ENCODE peak calls at places on chromosomes 12 and 14, in eight cellular contexts. I is mesothelial cell of epicardium, K is pancreas, Y is A549, X is cardiac muscle cell, J is upper lobe of left lung, E is spleen, U is omental fat pad. N is an unnamed sample.
A peak's percentile ranks its signal among the peaks of the same experiment; 100 is the strongest.

GRCh38 chr14:33996450-33996849 is 45.6 kb upstream of the EGLN3 start:
- DNase-seq in U (no peak), I (no peak), X (no peak), J (no peak), K (no peak), E (no peak), Y (no peak), N (no peak)

GRCh38 chr12:13241833-13242232 is 45.3 kb downstream of the EMP1 start:
- DNase-seq in U (no peak), J (no peak), Y (no peak), X (no peak), E (no peak), K (no peak), I (no peak), N (no peak)

GRCh38 chr14:23555533-23555881 is 564 bp upstream of the THTPA start:
- DNase-seq in K (no peak), I (no peak), X (no peak), E (no peak), Y (no peak), J (no peak), U (no peak), N (no peak)

GRCh38 chr12:120249266-120249874 is 16.2 kb downstream of the PXN start:
- DNase-seq in U (no peak), E (no peak), K (no peak), J (peak; percentile 63), X (no peak), I (no peak), Y (no peak), N (no peak)

GRCh38 chr12:3116106-3116898 is 39.1 kb downstream of the TSPAN9 start:
- DNase-seq in U (no peak), I (no peak), E (no peak), K (no peak), Y (no peak), J (no peak), X (no peak), N (no peak)

GRCh38 chr12:108914031-108914630 is 34.2 kb downstream of the DAO start:
- DNase-seq in K (no peak), Y (no peak), I (no peak), E (no peak), X (peak; percentile 69), U (peak; percentile 27), J (no peak), N (no peak)

GRCh38 chr12:117582135-117582784 is 220.8 kb upstream of the NOS1 start:
- DNase-seq in Y (no peak), E (no peak), U (no peak), K (no peak), I (no peak), X (no peak), J (no peak), N (no peak)

GRCh38 chr12:48601013-48601756 is 31.3 kb upstream of the LALBA start:
- DNase-seq in X (peak; percentile 15), U (no peak), I (no peak), E (no peak), J (no peak), K (no peak), Y (no peak), N (no peak)

GRCh38 chr12:45050751-45051489 is at the start of gene DBX2:
- DNase-seq in K (no peak), I (no peak), Y (no peak), X (peak; percentile 9), J (no peak), E (no peak), U (no peak), N (peak; percentile 21)

GRCh38 chr14:76498536-76498935 is 122.6 kb downstream of the ESRRB start:
- DNase-seq in J (no peak), K (no peak), I (no peak), X (no peak), E (peak; percentile 46), U (no peak), Y (no peak), N (no peak)

GRCh38 chr14:63345826-63346225 is 27.1 kb upstream of the GPHB5 start:
- DNase-seq in U (no peak), E (no peak), Y (no peak), K (no peak), X (no peak), J (no peak), I (no peak), N (no peak)

GRCh38 chr14:74865156-74865555 is 10.8 kb downstream of the PROX2 start:
- DNase-seq in E (no peak), I (no peak), U (no peak), Y (no peak), K (no peak), X (no peak), J (no peak), N (no peak)

GRCh38 chr12:115046805-115047204 is 362.8 kb upstream of the TBX3 start:
- DNase-seq in Y (no peak), E (no peak), X (no peak), K (no peak), J (no peak), U (no peak), I (no peak), N (no peak)

GRCh38 chr14:90755661-90756304 is 60.4 kb downstream of the TTC7B start:
- DNase-seq in Y (no peak), U (no peak), K (no peak), X (no peak), I (no peak), E (no peak), J (no peak), N (no peak)

GRCh38 chr12:48119078-48119833 is at the start of gene PFKM:
- DNase-seq in Y (peak; percentile 93), X (peak; percentile 95), J (peak; percentile 89), E (peak; percentile 82), I (peak; percentile 55), K (peak; percentile 70), U (peak; percentile 29), N (peak; percentile 64)

GRCh38 chr12:53115891-53116675 is 12.8 kb downstream of the SOAT2 start:
- DNase-seq in X (no peak), K (no peak), Y (no peak), U (no peak), I (no peak), J (no peak), E (no peak), N (no peak)

GRCh38 chr12:27243804-27244679 is at the start of gene STK38L:
- DNase-seq in E (peak; percentile 100), I (peak; percentile 97), U (peak; percentile 88), J (peak; percentile 98), X (peak; percentile 98), K (peak; percentile 99), Y (peak; percentile 87), N (peak; percentile 99)
- TF ChIP-seq CTCF in E (peak; percentile 37), I (no peak), U (no peak), J (no peak), X (peak; percentile 23), K (no peak), Y (peak; percentile 42), N (no peak)

GRCh38 chr14:36254020-36254614 is 66.3 kb downstream of the MBIP start:
- DNase-seq in E (no peak), U (no peak), J (no peak), I (no peak), X (peak; percentile 4), K (no peak), Y (no peak), N (no peak)
- TF ChIP-seq CTCF in E (no peak), U (no peak), J (no peak), I (no peak), X (peak; percentile 14), K (no peak), Y (no peak), N (peak; percentile 24)

GRCh38 chr12:58804749-58805148 is 115.6 kb downstream of the LRIG3 start:
- DNase-seq in E (no peak), J (no peak), X (no peak), I (no peak), U (no peak), Y (peak; percentile 9), K (no peak), N (no peak)
- TF ChIP-seq CTCF in E (no peak), J (no peak), X (peak; percentile 44), I (peak; percentile 31), U (no peak), Y (peak; percentile 17), K (no peak), N (peak; percentile 54)

DNA sequence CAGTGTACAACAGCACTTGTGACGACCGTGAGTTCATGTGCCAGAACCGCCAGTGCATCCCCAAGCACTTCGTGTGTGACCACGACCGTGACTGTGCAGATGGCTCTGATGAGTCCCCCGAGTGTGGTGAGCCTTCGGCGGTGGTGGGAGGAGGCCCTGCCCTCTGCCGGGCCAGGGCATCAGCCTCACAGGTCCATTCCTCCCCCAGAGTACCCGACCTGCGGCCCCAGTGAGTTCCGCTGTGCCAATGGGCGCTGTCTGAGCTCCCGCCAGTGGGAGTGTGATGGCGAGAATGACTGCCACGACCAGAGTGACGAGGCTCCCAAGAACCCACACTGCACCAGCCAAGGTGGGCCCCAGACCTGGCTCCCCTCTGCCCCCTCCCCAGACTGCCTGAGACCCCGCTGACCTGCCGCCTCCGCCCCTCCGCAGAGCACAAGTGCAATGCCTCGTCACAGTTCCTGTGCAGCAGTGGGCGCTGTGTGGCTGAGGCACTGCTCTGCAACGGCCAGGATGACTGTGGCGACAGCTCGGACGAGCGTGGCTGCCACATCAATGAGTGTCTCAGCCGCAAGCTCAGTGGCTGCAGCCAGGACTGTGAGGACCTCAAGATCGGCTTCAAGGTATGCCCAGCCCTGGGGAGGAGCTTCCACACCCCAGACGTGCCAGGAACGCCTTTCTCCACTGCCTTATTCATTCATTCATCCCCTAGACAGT is 20.8 kb upstream of the NXPH4 start:
- DNase-seq in K (no peak), E (no peak), Y (no peak), U (no peak), X (no peak), J (no peak), I (no peak), N (no peak)
- TF ChIP-seq CTCF in K (no peak), E (no peak), Y (no peak), U (no peak), X (no peak), J (no peak), I (no peak), N (no peak)

GRCh38 chr12:74021937-74022336 is 515.7 kb upstream of the ATXN7L3B start:
- DNase-seq in E (peak; percentile 77), J (peak; percentile 56), X (peak; percentile 35), Y (peak; percentile 22), K (peak; percentile 46), I (no peak), U (no peak), N (peak; percentile 71)
- TF ChIP-seq CTCF in E (no peak), J (peak; percentile 31), X (peak; percentile 44), Y (peak; percentile 80), K (peak; percentile 24), I (peak; percentile 36), U (no peak), N (peak; percentile 44)

GRCh38 chr14:83004456-83005006 is 1470.9 kb upstream of the SEL1L start:
- DNase-seq in I (no peak), Y (no peak), X (no peak), J (no peak), U (no peak), E (no peak), K (no peak), N (no peak)

GRCh38 chr14:82999802-83000201 is 1466.1 kb upstream of the SEL1L start:
- DNase-seq in E (no peak), X (no peak), U (no peak), Y (no peak), I (no peak), K (no peak), J (no peak), N (no peak)
- TF ChIP-seq CTCF in E (no peak), X (no peak), U (no peak), Y (no peak), I (no peak), K (no peak), J (no peak), N (peak; percentile 38)